ENCODE peak calls at places on chromosomes 3 and 15, in seven cellular contexts. A is stomach, J is transverse colon, P is ovary, N is H1, Y is A549, Z is upper lobe of left lung. U is an unnamed sample. For H3K4me1, the result is how much of the 10 kb centered on the place peaks cover.

GRCh38 chr15:57340673-57341259 is 35.5 kb upstream of the CGNL1 start:
- DNase-seq in A (peak), J (peak), P (peak), N (no peak), Y (peak), Z (peak), U (no peak)

GRCh38 chr3:196193738-196194541 is 17.3 kb downstream of the ZDHHC19 start:
- DNase-seq in A (peak), J (peak), P (no peak), N (no peak), Y (no peak), Z (peak), U (no peak)

GRCh38 chr3:72634128-72634527 is 214.1 kb downstream of the SHQ1 start:
- DNase-seq in A (no peak), J (no peak), P (no peak), N (no peak), Y (no peak), Z (no peak), U (no peak)

GRCh38 chr15:70197945-70198361 is 100.2 kb upstream of the TLE3 start:
- DNase-seq in A (peak), J (no peak), P (peak), N (no peak), Y (no peak), Z (no peak), U (no peak)

GRCh38 chr3:190424478-190425439 is 24.9 kb downstream of the TMEM207 start:
- DNase-seq in A (peak), J (peak), P (peak), N (peak), Y (peak), Z (peak), U (no peak)

GRCh38 chr3:38738630-38739395 is 77.2 kb downstream of the SCN10A start:
- DNase-seq in A (no peak), J (peak), P (no peak), N (peak), Y (peak), Z (no peak), U (no peak)

GRCh38 chr15:44738340-44738984 is 2.1 kb downstream of the TRIM69 start:
- DNase-seq in A (no peak), J (no peak), P (no peak), N (no peak), Y (peak), Z (no peak), U (no peak)

GRCh38 chr15:57146394-57147140 is 228.1 kb downstream of the TCF12 start:
- DNase-seq in A (no peak), J (no peak), P (no peak), N (no peak), Y (peak), Z (no peak), U (no peak)

GRCh38 chr15:28080386-28080785 is 18.7 kb downstream of the OCA2 start:
- DNase-seq in A (no peak), J (no peak), P (no peak), N (no peak), Y (no peak), Z (no peak), U (no peak)

GRCh38 chr3:51710631-51711351 is 3.9 kb downstream of the GRM2 start:
- DNase-seq in A (peak), J (peak), P (no peak), N (no peak), Y (peak), Z (no peak), U (peak)

GRCh38 chr3:69855436-69856162 is 116.3 kb downstream of the MITF start:
- DNase-seq in A (no peak), J (no peak), P (no peak), N (no peak), Y (peak), Z (no peak), U (no peak)

GRCh38 chr15:60520041-60520824 is 41.3 kb upstream of the ICE2 start:
- DNase-seq in A (no peak), J (no peak), P (no peak), N (no peak), Y (peak), Z (no peak), U (no peak)

GRCh38 chr15:99628374-99629001 is 62.7 kb downstream of the MEF2A start:
- DNase-seq in A (no peak), J (no peak), P (no peak), N (no peak), Y (peak), Z (no peak), U (no peak)

GRCh38 chr3:105614288-105615030 is 247.8 kb downstream of the ALCAM start:
- DNase-seq in A (no peak), J (no peak), P (no peak), N (no peak), Y (no peak), Z (no peak), U (no peak)

GRCh38 chr3:158991146-158991705 is 189.4 kb downstream of the MFSD1 start:
- DNase-seq in A (peak), J (peak), P (no peak), N (peak), Y (no peak), Z (peak), U (no peak)

GRCh38 chr3:126450744-126451143 is 24.9 kb downstream of the ZXDC start:
- DNase-seq in A (no peak), J (no peak), P (peak), N (no peak), Y (no peak), Z (no peak), U (no peak)

GRCh38 chr15:70539409-70539808 is 223.9 kb downstream of the UACA start:
- DNase-seq in A (no peak), J (no peak), P (no peak), N (no peak), Y (no peak), Z (no peak), U (peak)

GRCh38 chr15:89002281-89002761 is 85.9 kb upstream of the ABHD2 start:
- DNase-seq in A (no peak), J (peak), P (peak), N (no peak), Y (peak), Z (no peak), U (peak)

GRCh38 chr3:10189557-10190374 is 25.0 kb downstream of the IRAK2 start:
- DNase-seq in A (peak), J (peak), P (peak), N (no peak), Y (peak), Z (peak), U (peak)

GRCh38 chr3:163391407-163392181 is 1686.7 kb downstream of the SI start:
- DNase-seq in A (no peak), J (no peak), P (no peak), N (no peak), Y (no peak), Z (no peak), U (no peak)

GRCh38 chr3:38019658-38020341 is 9.6 kb downstream of the PLCD1 start:
- DNase-seq in A (peak), J (peak), P (peak), N (no peak), Y (no peak), Z (no peak), U (peak)

GRCh38 chr3:136860541-136860940 is 1.5 kb upstream of the NCK1 start:
- DNase-seq in A (no peak), J (no peak), P (no peak), N (no peak), Y (no peak), Z (no peak), U (no peak)

GRCh38 chr3:128573160-128573559 is 77.5 kb downstream of the RPN1 start:
- DNase-seq in A (no peak), J (no peak), P (no peak), N (no peak), Y (no peak), Z (no peak), U (no peak)

GRCh38 chr3:132006605-132007204 is 28.1 kb downstream of the CPNE4 start:
- DNase-seq in A (peak), J (peak), P (no peak), N (peak), Y (peak), Z (no peak), U (no peak)

DNA sequence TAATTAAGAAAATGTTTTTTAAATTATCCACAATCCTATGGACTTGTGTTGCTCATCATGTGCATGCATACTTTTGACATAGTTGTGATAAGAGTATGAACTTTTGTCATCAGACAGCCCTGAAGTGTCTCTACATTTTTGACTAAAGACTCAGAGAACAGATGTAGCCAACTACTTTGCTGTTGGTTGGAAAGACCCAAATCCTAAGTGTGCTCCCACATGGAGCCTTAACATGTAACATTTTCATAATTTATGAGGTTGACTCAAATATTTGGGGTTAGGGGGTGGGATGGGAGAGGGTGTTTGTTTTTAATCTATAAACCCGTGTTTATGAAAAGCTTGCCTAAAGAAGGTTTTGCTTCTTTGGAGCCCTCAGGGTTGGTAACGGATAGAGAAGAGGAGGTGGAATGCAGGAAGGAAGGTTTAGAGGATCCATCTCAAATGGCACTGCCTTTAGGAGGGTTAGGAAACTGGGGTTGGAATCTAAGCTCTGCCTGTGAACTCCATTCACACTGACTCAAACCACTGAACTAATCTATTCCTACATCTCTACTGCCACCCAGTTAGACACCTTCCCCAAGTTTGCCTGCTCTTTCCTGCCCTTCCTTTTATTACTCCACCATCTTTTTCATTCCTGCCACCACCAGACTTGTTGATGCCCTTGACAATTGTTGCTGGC is 3.7 kb downstream of the BOC start:
- DNase-seq in A (no peak), J (no peak), P (no peak), N (no peak), Y (no peak), Z (no peak), U (no peak)
- TF ChIP-seq POLR2A in A (no peak), J (no peak), P (no peak), N (no peak), Y (no peak), Z (no peak), U (no peak)

GRCh38 chr3:188439080-188439479 is 285.1 kb downstream of the LPP start:
- DNase-seq in A (no peak), J (no peak), P (no peak), N (no peak), Y (no peak), Z (peak), U (no peak)

GRCh38 chr3:188437921-188438320 is 284.0 kb downstream of the LPP start:
- DNase-seq in A (no peak), J (no peak), P (no peak), N (no peak), Y (no peak), Z (no peak), U (no peak)

GRCh38 chr3:188442430-188442829 is 288.5 kb downstream of the LPP start:
- DNase-seq in A (no peak), J (no peak), P (no peak), N (no peak), Y (no peak), Z (no peak), U (no peak)

GRCh38 chr3:188435266-188435665 is 281.3 kb downstream of the LPP start:
- DNase-seq in A (no peak), J (no peak), P (no peak), N (no peak), Y (no peak), Z (no peak), U (no peak)

DNA sequence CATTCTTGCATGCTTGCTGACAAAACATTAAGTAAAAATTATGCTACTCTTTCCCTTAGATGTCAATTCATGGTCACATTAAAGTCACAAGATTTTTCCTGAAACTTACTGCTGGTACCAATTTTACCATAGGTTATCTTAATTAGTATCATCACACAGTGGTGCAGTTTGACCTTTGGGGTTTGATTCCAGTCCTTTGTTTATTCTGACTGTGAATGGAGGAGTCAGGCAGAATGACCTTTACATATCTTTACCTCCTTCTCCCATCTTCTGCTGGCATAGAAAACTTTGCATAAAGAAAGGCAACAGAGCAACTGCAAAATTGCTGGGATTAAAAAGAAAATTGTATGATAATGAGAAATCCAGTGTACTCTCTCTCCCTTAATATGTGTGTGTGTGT is 286.6 kb downstream of the LPP start:
- DNase-seq in A (no peak), J (no peak), P (no peak), N (no peak), Y (no peak), Z (no peak), U (no peak)
- H3K4me1 ChIP-seq in A (under half), J (under half), P (under half), N (under half), Y (under half), Z (under half), U (under half)

GRCh38 chr15:65827065-65827464 is 35.0 kb upstream of the DENND4A start:
- DNase-seq in A (no peak), J (no peak), P (no peak), N (no peak), Y (no peak), Z (no peak), U (no peak)

GRCh38 chr15:65832549-65833364 is 36.5 kb upstream of the RAB11A start:
- DNase-seq in A (peak), J (peak), P (peak), N (peak), Y (peak), Z (peak), U (peak)

GRCh38 chr15:65824941-65825544 is 33.0 kb upstream of the DENND4A start:
- DNase-seq in A (no peak), J (no peak), P (no peak), N (no peak), Y (no peak), Z (peak), U (no peak)

GRCh38 chr15:65829150-65829764 is 37.2 kb upstream of the DENND4A start:
- DNase-seq in A (no peak), J (no peak), P (no peak), N (no peak), Y (peak), Z (no peak), U (no peak)

GRCh38 chr15:65828566-65828965 is 36.5 kb upstream of the DENND4A start:
- DNase-seq in A (no peak), J (no peak), P (no peak), N (no peak), Y (no peak), Z (no peak), U (no peak)
- TF ChIP-seq EP300 in A (no peak), J (no peak), P (no peak), N (no peak), Y (no peak), Z (no peak), U (no peak)

GRCh38 chr3:130939753-130940152 is 45.9 kb downstream of the ATP2C1 start:
- DNase-seq in A (no peak), J (no peak), P (no peak), N (no peak), Y (peak), Z (no peak), U (no peak)

GRCh38 chr3:130946876-130947275 is 53.0 kb downstream of the ATP2C1 start:
- DNase-seq in A (no peak), J (no peak), P (no peak), N (no peak), Y (no peak), Z (no peak), U (no peak)

GRCh38 chr3:130941793-130942192 is 47.9 kb downstream of the ATP2C1 start:
- DNase-seq in A (no peak), J (no peak), P (no peak), N (no peak), Y (peak), Z (no peak), U (no peak)
- TF ChIP-seq POLR2A in A (no peak), J (no peak), P (no peak), N (no peak), Y (no peak), Z (no peak), U (no peak)

GRCh38 chr3:185818267-185818875 is 6.5 kb downstream of the IGF2BP2 start:
- DNase-seq in A (no peak), J (no peak), P (no peak), N (no peak), Y (no peak), Z (no peak), U (no peak)

GRCh38 chr3:185823280-185824044 is 1.4 kb downstream of the IGF2BP2 start:
- DNase-seq in A (peak), J (peak), P (peak), N (peak), Y (no peak), Z (peak), U (peak)

GRCh38 chr3:185822221-185822956 is 2.5 kb downstream of the IGF2BP2 start:
- DNase-seq in A (no peak), J (no peak), P (no peak), N (no peak), Y (no peak), Z (no peak), U (no peak)

GRCh38 chr3:185822957-185823279 is 1.9 kb downstream of the IGF2BP2 start:
- DNase-seq in A (no peak), J (no peak), P (no peak), N (no peak), Y (no peak), Z (no peak), U (no peak)

GRCh38 chr3:185820973-185821758 is 3.7 kb downstream of the IGF2BP2 start:
- DNase-seq in A (no peak), J (no peak), P (no peak), N (no peak), Y (peak), Z (no peak), U (no peak)
- H3K4me1 ChIP-seq in A (under half), J (under half), P (under half), N (under half), Y (under half), Z (under half), U (under half)

GRCh38 chr3:195164573-195165263 is 106.2 kb downstream of the XXYLT1 start:
- DNase-seq in A (no peak), J (no peak), P (no peak), N (no peak), Y (no peak), Z (no peak), U (no peak)
- TF ChIP-seq EP300 in A (no peak), J (no peak), P (no peak), N (no peak), Y (no peak), Z (no peak), U (no peak)

GRCh38 chr15:63501256-63502089 is 2.9 kb upstream of the USP3 start:
- DNase-seq in A (peak), J (peak), P (peak), N (no peak), Y (peak), Z (peak), U (peak)

GRCh38 chr15:63503739-63504246 is 600 bp upstream of the USP3 start:
- DNase-seq in A (peak), J (peak), P (peak), N (no peak), Y (peak), Z (peak), U (no peak)

GRCh38 chr15:63502137-63502801 is 2.1 kb upstream of the USP3 start:
- DNase-seq in A (peak), J (peak), P (no peak), N (no peak), Y (peak), Z (peak), U (no peak)

GRCh38 chr15:63504247-63504978 is at the start of gene USP3:
- DNase-seq in A (peak), J (peak), P (peak), N (peak), Y (peak), Z (peak), U (peak)

GRCh38 chr15:63502843-63503738 is 1.3 kb upstream of the USP3 start:
- DNase-seq in A (peak), J (peak), P (peak), N (peak), Y (peak), Z (peak), U (peak)
- TF ChIP-seq POLR2A in A (no peak), J (peak), P (peak), N (no peak), Y (peak), Z (peak), U (peak)

GRCh38 chr3:4997946-4998345 is 18.7 kb downstream of the BHLHE40 start:
- DNase-seq in A (no peak), J (no peak), P (no peak), N (no peak), Y (no peak), Z (peak), U (peak)
- H3K4me1 ChIP-seq in A (under half), J (under half), P (under half), N (under half), Y (under half), Z (under half), U (under half)